ENCODE peak calls at places on chromosomes 3 and 15, in ten cellular contexts. P is WTC11, U is NB4, C is psoas muscle, M is BE2C, R is glutamatergic neuron, J is AG04450, F is GM10248, K is fibroblast of lung, S is endothelial cell. B is an unnamed sample.

GRCh38 chr3:30269751-30270445 is 336.5 kb upstream of the TGFBR2 start:
- DNase-seq in P (no peak), U (peak; percentile 51), C (no peak), M (no peak), R (no peak), J (no peak), F (no peak), K (peak; percentile 74), S (no peak), B (no peak)

GRCh38 chr15:63203451-63204090 is 14.2 kb downstream of the RAB8B start:
- DNase-seq in P (no peak), U (peak; percentile 83), C (no peak), M (no peak), R (no peak), J (no peak), F (no peak), K (peak; percentile 70), S (no peak), B (peak; percentile 51)

GRCh38 chr3:172454180-172454579 is 5.9 kb upstream of the GHSR start:
- DNase-seq in P (no peak), U (no peak), C (no peak), M (no peak), R (no peak), J (no peak), F (no peak), K (no peak), S (no peak), B (no peak)

GRCh38 chr15:77482570-77482969 is 61.9 kb downstream of the HMG20A start:
- DNase-seq in P (no peak), U (no peak), C (no peak), M (no peak), R (no peak), J (peak; percentile 50), F (no peak), K (peak; percentile 90), S (no peak), B (peak; percentile 85)

GRCh38 chr3:27535809-27536392 is 51.7 kb upstream of the SLC4A7 start:
- DNase-seq in P (no peak), U (no peak), C (no peak), M (no peak), R (no peak), J (no peak), F (no peak), K (peak; percentile 80), S (no peak), B (peak; percentile 49)

GRCh38 chr3:123652346-123652984 is 67.6 kb upstream of the HACD2 start:
- DNase-seq in P (peak; percentile 89), U (peak; percentile 67), C (peak; percentile 87), M (peak; percentile 89), R (peak; percentile 94), J (no peak), F (peak; percentile 77), K (peak; percentile 62), S (peak; percentile 91), B (peak; percentile 77)

GRCh38 chr3:30730967-30731366 is 124.6 kb downstream of the TGFBR2 start:
- DNase-seq in P (no peak), U (no peak), C (no peak), M (no peak), R (no peak), J (no peak), F (no peak), K (no peak), S (no peak), B (no peak)

GRCh38 chr3:116444819-116445290 is 432 bp downstream of the LSAMP start:
- DNase-seq in P (peak; percentile 30), U (no peak), C (no peak), M (peak; percentile 26), R (peak; percentile 35), J (no peak), F (no peak), K (peak; percentile 33), S (peak; percentile 16), B (no peak)

GRCh38 chr15:78327442-78327841 is 12.7 kb upstream of the CRABP1 start:
- DNase-seq in P (no peak), U (peak; percentile 29), C (no peak), M (no peak), R (no peak), J (no peak), F (no peak), K (no peak), S (no peak), B (no peak)

GRCh38 chr3:108477511-108478147 is 32.8 kb downstream of the MYH15 start:
- DNase-seq in P (peak; percentile 49), U (peak; percentile 72), C (no peak), M (peak; percentile 72), R (peak; percentile 68), J (peak; percentile 49), F (peak; percentile 36), K (peak; percentile 64), S (peak; percentile 62), B (peak; percentile 76)

GRCh38 chr15:29268706-29269484 is 727 bp downstream of the NSMCE3 start:
- DNase-seq in P (peak; percentile 31), U (peak; percentile 52), C (peak; percentile 59), M (peak; percentile 8), R (peak; percentile 22), J (no peak), F (peak; percentile 31), K (peak; percentile 51), S (peak; percentile 22), B (peak; percentile 36)

GRCh38 chr3:172522871-172523818 is at the start of gene TNFSF10:
- DNase-seq in P (no peak), U (peak; percentile 91), C (peak; percentile 66), M (no peak), R (no peak), J (no peak), F (peak; percentile 73), K (peak; percentile 36), S (peak; percentile 16), B (no peak)

GRCh38 chr15:77500986-77501385 is 80.3 kb downstream of the HMG20A start:
- DNase-seq in P (no peak), U (no peak), C (no peak), M (peak; percentile 32), R (no peak), J (no peak), F (no peak), K (peak; percentile 47), S (no peak), B (peak; percentile 53)

GRCh38 chr15:94607176-94607654 is 375.9 kb downstream of the MCTP2 start:
- DNase-seq in P (no peak), U (peak; percentile 44), C (no peak), M (no peak), R (no peak), J (no peak), F (no peak), K (no peak), S (peak; percentile 65), B (no peak)

GRCh38 chr3:11655188-11655928 is 11.6 kb upstream of the VGLL4 start:
- DNase-seq in P (peak; percentile 36), U (peak; percentile 46), C (no peak), M (peak; percentile 23), R (peak; percentile 57), J (no peak), F (peak; percentile 29), K (no peak), S (no peak), B (no peak)
- TF ChIP-seq CTCF in P (peak; percentile 16), U (peak; percentile 26), C (no peak), M (peak; percentile 50), R (no peak), J (peak; percentile 39), F (no peak), K (peak; percentile 17), S (no peak), B (peak; percentile 43)

DNA sequence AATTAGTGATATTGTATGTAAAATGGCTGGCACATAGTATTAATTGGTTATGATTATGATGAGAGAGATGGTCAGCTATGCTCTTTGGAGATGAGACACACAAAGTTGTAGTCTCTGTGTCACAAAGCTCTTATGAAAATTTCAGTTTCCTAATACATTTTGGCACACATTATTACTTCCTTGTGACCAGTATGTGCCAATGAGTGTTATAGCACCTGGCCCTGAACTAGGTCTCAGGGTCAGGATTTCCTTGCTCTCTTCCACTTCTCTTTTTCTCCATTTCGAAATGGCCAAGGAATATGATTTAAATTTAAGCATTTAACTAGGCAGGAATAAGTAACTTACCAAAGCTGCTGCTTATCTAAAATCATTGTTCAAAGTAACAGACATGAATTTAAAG is 28.0 kb downstream of the TIPARP start:
- DNase-seq in P (no peak), U (peak; percentile 33), C (no peak), M (no peak), R (no peak), J (no peak), F (no peak), K (no peak), S (no peak), B (no peak)
- TF ChIP-seq CTCF in P (no peak), U (no peak), C (no peak), M (no peak), R (no peak), J (no peak), F (no peak), K (no peak), S (no peak), B (no peak)

GRCh38 chr3:33919721-33920120 is 121.3 kb downstream of the PDCD6IP start:
- DNase-seq in P (no peak), U (no peak), C (no peak), M (no peak), R (no peak), J (no peak), F (no peak), K (no peak), S (no peak), B (no peak)

GRCh38 chr3:33914731-33915389 is 116.4 kb downstream of the PDCD6IP start:
- DNase-seq in P (no peak), U (no peak), C (no peak), M (no peak), R (no peak), J (no peak), F (no peak), K (no peak), S (no peak), B (no peak)

GRCh38 chr3:33918357-33918756 is 119.9 kb downstream of the PDCD6IP start:
- DNase-seq in P (no peak), U (no peak), C (no peak), M (no peak), R (no peak), J (no peak), F (no peak), K (peak; percentile 38), S (no peak), B (peak; percentile 45)

GRCh38 chr3:33919312-33919711 is 120.9 kb downstream of the PDCD6IP start:
- DNase-seq in P (no peak), U (no peak), C (no peak), M (no peak), R (no peak), J (no peak), F (no peak), K (peak; percentile 22), S (no peak), B (no peak)

GRCh38 chr3:33915796-33916589 is 117.6 kb downstream of the PDCD6IP start:
- DNase-seq in P (peak; percentile 25), U (no peak), C (no peak), M (peak; percentile 6), R (no peak), J (no peak), F (peak; percentile 28), K (peak; percentile 33), S (no peak), B (peak; percentile 40)
- TF ChIP-seq CTCF in P (no peak), U (no peak), C (no peak), M (peak; percentile 17), R (no peak), J (peak; percentile 38), F (peak; percentile 35), K (peak; percentile 42), S (no peak), B (peak; percentile 62)

DNA sequence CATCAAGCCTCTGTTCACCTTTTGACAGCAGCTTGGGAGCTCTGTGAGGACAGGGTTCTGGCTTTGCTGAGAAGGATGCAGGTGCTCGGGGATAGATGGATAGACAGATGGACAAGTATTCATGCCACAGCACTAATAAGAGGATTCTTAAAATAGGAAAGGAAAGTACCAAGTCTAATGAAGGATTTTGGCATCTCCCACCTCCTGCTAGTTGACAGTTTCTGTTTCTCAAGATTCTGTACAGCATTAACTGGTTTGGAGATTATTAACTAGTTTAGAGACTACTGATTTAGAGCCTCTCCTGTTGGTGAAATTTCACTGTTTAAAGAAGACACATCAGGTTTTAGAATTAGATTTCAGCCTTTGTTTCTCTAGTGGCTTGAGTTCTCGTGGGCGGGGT is 152.3 kb downstream of the CACNA1D start:
- DNase-seq in P (no peak), U (no peak), C (no peak), M (no peak), R (no peak), J (no peak), F (peak; percentile 33), K (no peak), S (no peak), B (no peak)
- TF ChIP-seq CTCF in P (no peak), U (no peak), C (no peak), M (no peak), R (no peak), J (no peak), F (no peak), K (no peak), S (no peak), B (no peak)

B was measured in astrocyte of the spinal cord.